ENCODE peak calls at places on chromosomes 7 and 10, in eight cellular contexts. P is IMR-90, V is neural progenitor cell, B is PC-9, T is hepatocyte, K is OCI-LY7, N is GM23338, F is GM12878. D is an unnamed sample.

GRCh38 chr7:108181073-108181985 is 51.2 kb upstream of the LAMB4 start:
- DNase-seq in P (peak; percentile 67), V (peak; percentile 51), B (peak; percentile 43), T (peak; percentile 68), K (peak; percentile 45), N (peak; percentile 92), F (peak; percentile 28), D (peak; percentile 79)

GRCh38 chr10:62305813-62306212 is 37.2 kb upstream of the RTKN2 start:
- DNase-seq in P (peak; percentile 1), V (no peak), B (no peak), T (no peak), K (no peak), N (no peak), F (no peak), D (no peak)

GRCh38 chr7:37669818-37670217 is 13.7 kb upstream of the GPR141 start:
- DNase-seq in P (no peak), V (no peak), B (no peak), T (no peak), K (no peak), N (no peak), F (no peak), D (no peak)

GRCh38 chr10:62860946-62861345 is 44.8 kb upstream of the EGR2 start:
- DNase-seq in P (no peak), V (no peak), B (no peak), T (no peak), K (peak; percentile 29), N (peak; percentile 3), F (no peak), D (no peak)

GRCh38 chr7:100034871-100035510 is 14.6 kb upstream of the ZSCAN21 start:
- DNase-seq in P (peak; percentile 98), V (no peak), B (no peak), T (no peak), K (no peak), N (no peak), F (no peak), D (no peak)

GRCh38 chr10:3857318-3857717 is 72.3 kb upstream of the KLF6 start:
- DNase-seq in P (no peak), V (no peak), B (no peak), T (no peak), K (no peak), N (no peak), F (no peak), D (no peak)

GRCh38 chr10:87915406-87915805 is 52.0 kb downstream of the PTEN start:
- DNase-seq in P (no peak), V (peak; percentile 87), B (no peak), T (no peak), K (no peak), N (peak; percentile 69), F (no peak), D (no peak)

GRCh38 chr7:105224884-105225651 is 163.7 kb downstream of the SRPK2 start:
- DNase-seq in P (peak; percentile 95), V (no peak), B (peak; percentile 77), T (peak; percentile 20), K (peak; percentile 7), N (no peak), F (peak; percentile 42), D (peak; percentile 42)

GRCh38 chr7:158252081-158252836 is 335.4 kb downstream of the PTPRN2 start:
- DNase-seq in P (no peak), V (peak; percentile 39), B (no peak), T (no peak), K (no peak), N (no peak), F (no peak), D (no peak)

GRCh38 chr7:4144801-4145470 is 537.2 kb upstream of the FOXK1 start:
- DNase-seq in P (peak; percentile 28), V (peak; percentile 79), B (no peak), T (peak; percentile 78), K (no peak), N (peak; percentile 58), F (no peak), D (no peak)

GRCh38 chr10:5691786-5692185 is 7.1 kb downstream of the TASOR2 start:
- DNase-seq in P (no peak), V (no peak), B (no peak), T (no peak), K (peak; percentile 37), N (peak; percentile 19), F (no peak), D (no peak)

GRCh38 chr10:124589491-124590006 is 127.9 kb downstream of the LHPP start:
- DNase-seq in P (no peak), V (no peak), B (no peak), T (no peak), K (no peak), N (no peak), F (no peak), D (no peak)

GRCh38 chr7:136523581-136523980 is 344.9 kb upstream of the CHRM2 start:
- DNase-seq in P (peak; percentile 4), V (no peak), B (no peak), T (no peak), K (no peak), N (no peak), F (no peak), D (peak; percentile 58)

GRCh38 chr10:1368772-1369171 is 312.6 kb downstream of the WDR37 start:
- DNase-seq in P (no peak), V (peak; percentile 83), B (no peak), T (peak; percentile 77), K (peak; percentile 58), N (peak; percentile 86), F (no peak), D (peak; percentile 76)

GRCh38 chr10:26489081-26489480 is 50.9 kb downstream of the APBB1IP start:
- DNase-seq in P (no peak), V (no peak), B (no peak), T (no peak), K (no peak), N (no peak), F (no peak), D (no peak)

GRCh38 chr10:130479906-130480305 is 343.7 kb downstream of the GLRX3 start:
- DNase-seq in P (no peak), V (no peak), B (no peak), T (no peak), K (no peak), N (no peak), F (no peak), D (no peak)

GRCh38 chr7:71237945-71238344 is 106.0 kb downstream of the GALNT17 start:
- DNase-seq in P (no peak), V (peak; percentile 80), B (no peak), T (peak; percentile 48), K (no peak), N (peak; percentile 52), F (no peak), D (no peak)

GRCh38 chr7:71238541-71238940 is 106.6 kb downstream of the GALNT17 start:
- DNase-seq in P (no peak), V (peak; percentile 56), B (no peak), T (no peak), K (no peak), N (no peak), F (no peak), D (no peak)

GRCh38 chr7:71239517-71239916 is 107.6 kb downstream of the GALNT17 start:
- DNase-seq in P (no peak), V (peak; percentile 11), B (no peak), T (no peak), K (no peak), N (no peak), F (no peak), D (no peak)

GRCh38 chr7:71236488-71237179 is 104.7 kb downstream of the GALNT17 start:
- DNase-seq in P (no peak), V (no peak), B (no peak), T (no peak), K (no peak), N (peak; percentile 32), F (no peak), D (no peak)

GRCh38 chr7:71235263-71235662 is 103.3 kb downstream of the GALNT17 start:
- DNase-seq in P (no peak), V (no peak), B (no peak), T (no peak), K (no peak), N (no peak), F (no peak), D (no peak)
- H3K27ac ChIP-seq in P (no peak overlapping the region), V (no peak overlapping the region), B (no peak overlapping the region), T (no peak overlapping the region), K (no peak overlapping the region), N (peak overlapping the region; percentile 88), F (no peak overlapping the region), D (no peak overlapping the region)

GRCh38 chr10:44843484-44843883 is 67.7 kb upstream of the TMEM72 start:
- DNase-seq in P (no peak), V (no peak), B (no peak), T (no peak), K (no peak), N (no peak), F (no peak), D (no peak)
- H4K20me1 ChIP-seq in P (no peaks in the 10 kb centered on the region), V (no peaks in the 10 kb centered on the region), B (no peaks in the 10 kb centered on the region), T (no peaks in the 10 kb centered on the region), K (no peaks in the 10 kb centered on the region), N (no peaks in the 10 kb centered on the region), F (no peaks in the 10 kb centered on the region), D (no peaks in the 10 kb centered on the region)

DNA sequence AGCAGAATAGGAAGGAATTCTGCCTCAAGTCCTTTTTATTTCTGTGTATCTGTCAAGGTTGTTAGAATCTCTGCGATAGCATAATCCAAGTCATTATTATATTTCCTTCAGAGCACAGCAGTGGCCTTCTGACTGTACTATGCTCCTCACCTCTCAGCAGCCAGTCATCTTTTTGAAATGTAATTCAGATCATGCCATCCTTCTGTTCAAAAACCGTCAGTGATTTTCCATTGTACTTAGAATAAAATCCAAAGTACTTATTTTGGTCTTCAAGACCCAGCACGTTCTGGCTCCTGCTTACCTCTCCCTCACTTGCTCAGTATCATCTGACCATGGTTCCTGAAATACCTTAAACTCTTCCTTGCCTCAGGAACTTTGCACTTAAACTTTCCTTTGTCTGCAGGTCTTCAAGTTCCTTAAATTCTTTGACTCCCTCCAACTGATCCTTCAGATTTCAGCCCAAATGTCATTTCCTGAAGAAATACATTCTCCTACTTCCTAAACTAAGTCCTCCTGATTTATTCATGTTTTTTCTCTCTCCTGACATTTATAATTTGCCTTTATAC is 112.4 kb downstream of the ST7 start:
- DNase-seq in P (no peak), V (no peak), B (no peak), T (no peak), K (no peak), N (peak; percentile 60), F (no peak), D (no peak)
- H2AFZ ChIP-seq in P (no peak overlapping the region), V (no peak overlapping the region), B (no peak overlapping the region), T (no peak overlapping the region), K (no peak overlapping the region), N (no peak overlapping the region), F (no peak overlapping the region), D (no peak overlapping the region)

DNA sequence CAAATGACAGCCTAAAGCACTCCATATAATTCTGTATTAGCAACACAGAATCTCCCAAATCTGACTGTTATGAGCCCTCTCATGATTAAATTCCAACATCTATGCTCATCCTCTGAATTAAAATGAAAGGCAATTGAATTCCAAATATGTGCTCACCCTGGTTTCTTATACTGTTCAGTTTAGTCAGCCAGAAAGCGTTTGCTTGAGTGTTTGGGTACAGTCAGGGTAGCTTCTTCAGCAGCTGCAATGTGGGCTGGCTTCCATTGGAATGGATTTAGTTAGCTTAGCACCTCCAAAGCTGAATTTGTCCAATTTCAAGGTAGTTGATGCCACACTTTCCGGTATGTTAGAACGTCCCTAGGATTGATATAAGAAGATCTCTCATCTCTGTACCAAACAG is 9.3 kb downstream of the KLHL7 start:
- DNase-seq in P (peak; percentile 63), V (no peak), B (no peak), T (no peak), K (no peak), N (no peak), F (no peak), D (no peak)
- H3K27ac ChIP-seq in P (no peak overlapping the region), V (peak overlapping the region; percentile 97), B (no peak overlapping the region), T (no peak overlapping the region), K (no peak overlapping the region), N (peak overlapping the region; percentile 93), F (no peak overlapping the region), D (no peak overlapping the region)